ENCODE peak calls at places on chromosome 22, in nine cellular contexts. One of them, this sample, is unnamed.

GRCh38 chr22:44837481-44837880 is 85.1 kb downstream of the ARHGAP8 start:
- DNase-seq in neural progenitor cell: no peak
- DNase-seq in stimulated activated CD8-positive, alpha-beta memory T cell treated with anti-CD3 and anti-CD28 coated beads, Interleukin-12 subunit alpha, Interleukin-12 subunit beta, amount 100 ng/mL, for 1 hour: no peak
- DNase-seq in NCI-H1930: no peak
- DNase-seq in Ammon's horn: no peak
- DNase-seq in T-helper 9 cell: no peak
- DNase-seq in GM23338: peak; percentile 41
- DNase-seq in T47D: no peak
- DNase-seq in RCC 7860: no peak
- DNase-seq in this sample: no peak

GRCh38 chr22:32556150-32556549 is 81.5 kb downstream of the FBXO7 start:
- DNase-seq in neural progenitor cell: no peak
- DNase-seq in stimulated activated CD8-positive, alpha-beta memory T cell treated with anti-CD3 and anti-CD28 coated beads, Interleukin-12 subunit alpha, Interleukin-12 subunit beta, amount 100 ng/mL, for 1 hour: no peak
- DNase-seq in NCI-H1930: no peak
- DNase-seq in Ammon's horn: no peak
- DNase-seq in T-helper 9 cell: no peak
- DNase-seq in GM23338: no peak
- DNase-seq in T47D: no peak
- DNase-seq in RCC 7860: no peak
- DNase-seq in this sample: no peak

GRCh38 chr22:26725012-26725676 is 67.8 kb downstream of the MIAT start:
- DNase-seq in neural progenitor cell: no peak
- DNase-seq in stimulated activated CD8-positive, alpha-beta memory T cell treated with anti-CD3 and anti-CD28 coated beads, Interleukin-12 subunit alpha, Interleukin-12 subunit beta, amount 100 ng/mL, for 1 hour: no peak
- DNase-seq in NCI-H1930: no peak
- DNase-seq in Ammon's horn: no peak
- DNase-seq in T-helper 9 cell: no peak
- DNase-seq in GM23338: no peak
- DNase-seq in T47D: no peak
- DNase-seq in RCC 7860: no peak
- DNase-seq in this sample: no peak

GRCh38 chr22:37499006-37499707 is 13.0 kb upstream of the MFNG start:
- DNase-seq in neural progenitor cell: no peak
- DNase-seq in stimulated activated CD8-positive, alpha-beta memory T cell treated with anti-CD3 and anti-CD28 coated beads, Interleukin-12 subunit alpha, Interleukin-12 subunit beta, amount 100 ng/mL, for 1 hour: no peak
- DNase-seq in NCI-H1930: no peak
- DNase-seq in Ammon's horn: no peak
- DNase-seq in T-helper 9 cell: no peak
- DNase-seq in GM23338: no peak
- DNase-seq in T47D: no peak
- DNase-seq in RCC 7860: peak; percentile 86
- DNase-seq in this sample: peak; percentile 38

GRCh38 chr22:50118129-50118528 is 28.3 kb downstream of the MOV10L1 start:
- DNase-seq in neural progenitor cell: no peak
- DNase-seq in stimulated activated CD8-positive, alpha-beta memory T cell treated with anti-CD3 and anti-CD28 coated beads, Interleukin-12 subunit alpha, Interleukin-12 subunit beta, amount 100 ng/mL, for 1 hour: no peak
- DNase-seq in NCI-H1930: no peak
- DNase-seq in Ammon's horn: no peak
- DNase-seq in T-helper 9 cell: no peak
- DNase-seq in GM23338: no peak
- DNase-seq in T47D: no peak
- DNase-seq in RCC 7860: no peak
- DNase-seq in this sample: no peak

GRCh38 chr22:47783433-47784366 is 1021.2 kb downstream of the TBC1D22A start:
- DNase-seq in neural progenitor cell: peak; percentile 32
- DNase-seq in stimulated activated CD8-positive, alpha-beta memory T cell treated with anti-CD3 and anti-CD28 coated beads, Interleukin-12 subunit alpha, Interleukin-12 subunit beta, amount 100 ng/mL, for 1 hour: no peak
- DNase-seq in NCI-H1930: no peak
- DNase-seq in Ammon's horn: no peak
- DNase-seq in T-helper 9 cell: no peak
- DNase-seq in GM23338: no peak
- DNase-seq in T47D: no peak
- DNase-seq in RCC 7860: no peak
- DNase-seq in this sample: no peak

GRCh38 chr22:39661842-39662676 is 91.5 kb downstream of the CACNA1I start:
- DNase-seq in neural progenitor cell: peak; percentile 78
- DNase-seq in stimulated activated CD8-positive, alpha-beta memory T cell treated with anti-CD3 and anti-CD28 coated beads, Interleukin-12 subunit alpha, Interleukin-12 subunit beta, amount 100 ng/mL, for 1 hour: peak; percentile 68
- DNase-seq in NCI-H1930: peak; percentile 17
- DNase-seq in Ammon's horn: no peak
- DNase-seq in T-helper 9 cell: peak; percentile 74
- DNase-seq in GM23338: peak; percentile 97
- DNase-seq in T47D: peak; percentile 55
- DNase-seq in RCC 7860: no peak
- DNase-seq in this sample: no peak

GRCh38 chr22:23306926-23307325 is 126.6 kb downstream of the BCR start:
- DNase-seq in neural progenitor cell: no peak
- DNase-seq in stimulated activated CD8-positive, alpha-beta memory T cell treated with anti-CD3 and anti-CD28 coated beads, Interleukin-12 subunit alpha, Interleukin-12 subunit beta, amount 100 ng/mL, for 1 hour: no peak
- DNase-seq in NCI-H1930: no peak
- DNase-seq in Ammon's horn: no peak
- DNase-seq in T-helper 9 cell: no peak
- DNase-seq in GM23338: no peak
- DNase-seq in T47D: no peak
- DNase-seq in RCC 7860: no peak
- DNase-seq in this sample: no peak

GRCh38 chr22:40199223-40199622 is 21.5 kb downstream of the TNRC6B start:
- DNase-seq in neural progenitor cell: no peak
- DNase-seq in stimulated activated CD8-positive, alpha-beta memory T cell treated with anti-CD3 and anti-CD28 coated beads, Interleukin-12 subunit alpha, Interleukin-12 subunit beta, amount 100 ng/mL, for 1 hour: no peak
- DNase-seq in NCI-H1930: no peak
- DNase-seq in Ammon's horn: no peak
- DNase-seq in T-helper 9 cell: no peak
- DNase-seq in GM23338: no peak
- DNase-seq in T47D: no peak
- DNase-seq in RCC 7860: no peak
- DNase-seq in this sample: no peak

GRCh38 chr22:25534724-25535123 is 29.8 kb upstream of the GRK3 start:
- DNase-seq in neural progenitor cell: no peak
- DNase-seq in stimulated activated CD8-positive, alpha-beta memory T cell treated with anti-CD3 and anti-CD28 coated beads, Interleukin-12 subunit alpha, Interleukin-12 subunit beta, amount 100 ng/mL, for 1 hour: no peak
- DNase-seq in NCI-H1930: no peak
- DNase-seq in Ammon's horn: no peak
- DNase-seq in T-helper 9 cell: no peak
- DNase-seq in GM23338: no peak
- DNase-seq in T47D: no peak
- DNase-seq in RCC 7860: no peak
- DNase-seq in this sample: no peak

GRCh38 chr22:32202161-32202538 is 2.7 kb downstream of the RFPL2 start:
- DNase-seq in neural progenitor cell: no peak
- DNase-seq in stimulated activated CD8-positive, alpha-beta memory T cell treated with anti-CD3 and anti-CD28 coated beads, Interleukin-12 subunit alpha, Interleukin-12 subunit beta, amount 100 ng/mL, for 1 hour: no peak
- DNase-seq in NCI-H1930: no peak
- DNase-seq in Ammon's horn: no peak
- DNase-seq in T-helper 9 cell: no peak
- DNase-seq in GM23338: no peak
- DNase-seq in T47D: no peak
- DNase-seq in RCC 7860: no peak
- DNase-seq in this sample: no peak

GRCh38 chr22:21075516-21076138 is 29.9 kb downstream of the LRRC74B start:
- DNase-seq in neural progenitor cell: no peak
- DNase-seq in stimulated activated CD8-positive, alpha-beta memory T cell treated with anti-CD3 and anti-CD28 coated beads, Interleukin-12 subunit alpha, Interleukin-12 subunit beta, amount 100 ng/mL, for 1 hour: no peak
- DNase-seq in NCI-H1930: no peak
- DNase-seq in Ammon's horn: no peak
- DNase-seq in T-helper 9 cell: no peak
- DNase-seq in GM23338: no peak
- DNase-seq in T47D: no peak
- DNase-seq in RCC 7860: no peak
- DNase-seq in this sample: no peak

GRCh38 chr22:28846994-28847393 is 36.4 kb upstream of the ZNRF3 start:
- DNase-seq in neural progenitor cell: no peak
- DNase-seq in stimulated activated CD8-positive, alpha-beta memory T cell treated with anti-CD3 and anti-CD28 coated beads, Interleukin-12 subunit alpha, Interleukin-12 subunit beta, amount 100 ng/mL, for 1 hour: no peak
- DNase-seq in NCI-H1930: no peak
- DNase-seq in Ammon's horn: no peak
- DNase-seq in T-helper 9 cell: no peak
- DNase-seq in GM23338: no peak
- DNase-seq in T47D: no peak
- DNase-seq in RCC 7860: no peak
- DNase-seq in this sample: no peak

GRCh38 chr22:38246692-38247091 is 26.1 kb downstream of the TMEM184B start:
- DNase-seq in neural progenitor cell: no peak
- DNase-seq in stimulated activated CD8-positive, alpha-beta memory T cell treated with anti-CD3 and anti-CD28 coated beads, Interleukin-12 subunit alpha, Interleukin-12 subunit beta, amount 100 ng/mL, for 1 hour: no peak
- DNase-seq in NCI-H1930: no peak
- DNase-seq in Ammon's horn: peak; percentile 87
- DNase-seq in T-helper 9 cell: no peak
- DNase-seq in GM23338: no peak
- DNase-seq in T47D: no peak
- DNase-seq in RCC 7860: no peak
- DNase-seq in this sample: no peak

GRCh38 chr22:25402501-25403283 is 161.8 kb upstream of the GRK3 start:
- DNase-seq in neural progenitor cell: no peak
- DNase-seq in stimulated activated CD8-positive, alpha-beta memory T cell treated with anti-CD3 and anti-CD28 coated beads, Interleukin-12 subunit alpha, Interleukin-12 subunit beta, amount 100 ng/mL, for 1 hour: no peak
- DNase-seq in NCI-H1930: no peak
- DNase-seq in Ammon's horn: no peak
- DNase-seq in T-helper 9 cell: no peak
- DNase-seq in GM23338: no peak
- DNase-seq in T47D: no peak
- DNase-seq in RCC 7860: no peak
- DNase-seq in this sample: peak; percentile 32

GRCh38 chr22:48319321-48320047 is 1508.2 kb downstream of the BRD1 start:
- DNase-seq in neural progenitor cell: no peak
- DNase-seq in stimulated activated CD8-positive, alpha-beta memory T cell treated with anti-CD3 and anti-CD28 coated beads, Interleukin-12 subunit alpha, Interleukin-12 subunit beta, amount 100 ng/mL, for 1 hour: no peak
- DNase-seq in NCI-H1930: no peak
- DNase-seq in Ammon's horn: no peak
- DNase-seq in T-helper 9 cell: no peak
- DNase-seq in GM23338: no peak
- DNase-seq in T47D: no peak
- DNase-seq in RCC 7860: no peak
- DNase-seq in this sample: no peak

GRCh38 chr22:30253205-30253852 is 6.8 kb upstream of the LIF start:
- DNase-seq in neural progenitor cell: no peak
- DNase-seq in stimulated activated CD8-positive, alpha-beta memory T cell treated with anti-CD3 and anti-CD28 coated beads, Interleukin-12 subunit alpha, Interleukin-12 subunit beta, amount 100 ng/mL, for 1 hour: no peak
- DNase-seq in NCI-H1930: no peak
- DNase-seq in Ammon's horn: peak; percentile 74
- DNase-seq in T-helper 9 cell: no peak
- DNase-seq in GM23338: no peak
- DNase-seq in T47D: no peak
- DNase-seq in RCC 7860: peak; percentile 97
- DNase-seq in this sample: peak; percentile 77

GRCh38 chr22:19723990-19724827 is 870 bp downstream of the GP1BB start:
- DNase-seq in neural progenitor cell: peak; percentile 93
- DNase-seq in stimulated activated CD8-positive, alpha-beta memory T cell treated with anti-CD3 and anti-CD28 coated beads, Interleukin-12 subunit alpha, Interleukin-12 subunit beta, amount 100 ng/mL, for 1 hour: no peak
- DNase-seq in NCI-H1930: peak; percentile 25
- DNase-seq in Ammon's horn: no peak
- DNase-seq in T-helper 9 cell: no peak
- DNase-seq in GM23338: peak; percentile 82
- DNase-seq in T47D: no peak
- DNase-seq in RCC 7860: no peak
- DNase-seq in this sample: peak; percentile 40